ENCODE peak calls at places on chromosomes 6 and 20, in seven cellular contexts. One of them, this sample, is unnamed.

GRCh38 chr6:142845624-142846458 is 99.1 kb downstream of the HIVEP2 start:
- DNase-seq in IMR-90: peak; percentile 70
- DNase-seq in adrenal gland: peak; percentile 92
- DNase-seq in H1: no peak
- DNase-seq in fibroblast of the aortic adventitia: peak; percentile 83
- DNase-seq in body of pancreas: peak; percentile 82
- DNase-seq in left ventricle myocardium inferior: peak; percentile 92
- DNase-seq in this sample: no peak

GRCh38 chr20:63363981-63364536 is 2.9 kb upstream of the CHRNA4 start:
- DNase-seq in left ventricle myocardium inferior: no peak
- DNase-seq in fibroblast of the aortic adventitia: no peak
- DNase-seq in H1: no peak
- DNase-seq in adrenal gland: no peak
- DNase-seq in IMR-90: no peak
- DNase-seq in body of pancreas: no peak
- DNase-seq in this sample: no peak

GRCh38 chr6:16762547-16763477 is 1.6 kb upstream of the ATXN1 start:
- DNase-seq in left ventricle myocardium inferior: no peak
- DNase-seq in fibroblast of the aortic adventitia: peak; percentile 87
- DNase-seq in H1: no peak
- DNase-seq in IMR-90: peak; percentile 97
- DNase-seq in adrenal gland: peak; percentile 57
- DNase-seq in body of pancreas: peak; percentile 67
- DNase-seq in this sample: no peak

GRCh38 chr6:148701393-148701774 is 45.4 kb upstream of the UST start:
- DNase-seq in left ventricle myocardium inferior: no peak
- DNase-seq in IMR-90: no peak
- DNase-seq in fibroblast of the aortic adventitia: no peak
- DNase-seq in adrenal gland: no peak
- DNase-seq in body of pancreas: no peak
- DNase-seq in H1: no peak
- DNase-seq in this sample: no peak

GRCh38 chr6:163711615-163712568 is 297.4 kb downstream of the QKI start:
- DNase-seq in body of pancreas: peak; percentile 60
- DNase-seq in left ventricle myocardium inferior: peak; percentile 89
- DNase-seq in IMR-90: no peak
- DNase-seq in adrenal gland: peak; percentile 53
- DNase-seq in fibroblast of the aortic adventitia: peak; percentile 25
- DNase-seq in H1: no peak
- DNase-seq in this sample: no peak

GRCh38 chr6:104623052-104623690 is 236.5 kb downstream of the HACE1 start:
- DNase-seq in adrenal gland: no peak
- DNase-seq in fibroblast of the aortic adventitia: no peak
- DNase-seq in body of pancreas: no peak
- DNase-seq in H1: no peak
- DNase-seq in IMR-90: no peak
- DNase-seq in left ventricle myocardium inferior: no peak
- DNase-seq in this sample: no peak

GRCh38 chr6:169968541-169969270 is 217.3 kb downstream of the ERMARD start:
- DNase-seq in fibroblast of the aortic adventitia: no peak
- DNase-seq in adrenal gland: peak; percentile 17
- DNase-seq in IMR-90: no peak
- DNase-seq in H1: no peak
- DNase-seq in body of pancreas: no peak
- DNase-seq in left ventricle myocardium inferior: no peak
- DNase-seq in this sample: no peak

GRCh38 chr20:21513181-21513663 is 642 bp downstream of the NKX2-2 start:
- DNase-seq in adrenal gland: no peak
- DNase-seq in H1: no peak
- DNase-seq in fibroblast of the aortic adventitia: no peak
- DNase-seq in left ventricle myocardium inferior: no peak
- DNase-seq in body of pancreas: no peak
- DNase-seq in IMR-90: no peak
- DNase-seq in this sample: no peak

GRCh38 chr20:33685328-33686007 is 717 bp downstream of the E2F1 start:
- DNase-seq in adrenal gland: no peak
- DNase-seq in body of pancreas: no peak
- DNase-seq in left ventricle myocardium inferior: no peak
- DNase-seq in fibroblast of the aortic adventitia: no peak
- DNase-seq in H1: no peak
- DNase-seq in IMR-90: no peak
- DNase-seq in this sample: no peak

GRCh38 chr6:132481189-132481588 is 31.7 kb downstream of the STX7 start:
- DNase-seq in IMR-90: no peak
- DNase-seq in fibroblast of the aortic adventitia: no peak
- DNase-seq in adrenal gland: no peak
- DNase-seq in H1: no peak
- DNase-seq in body of pancreas: no peak
- DNase-seq in left ventricle myocardium inferior: no peak
- DNase-seq in this sample: no peak

GRCh38 chr6:110435052-110435602 is 19.8 kb upstream of the DDO start:
- DNase-seq in fibroblast of the aortic adventitia: no peak
- DNase-seq in left ventricle myocardium inferior: no peak
- DNase-seq in IMR-90: no peak
- DNase-seq in adrenal gland: no peak
- DNase-seq in H1: no peak
- DNase-seq in body of pancreas: no peak
- DNase-seq in this sample: no peak

DNA sequence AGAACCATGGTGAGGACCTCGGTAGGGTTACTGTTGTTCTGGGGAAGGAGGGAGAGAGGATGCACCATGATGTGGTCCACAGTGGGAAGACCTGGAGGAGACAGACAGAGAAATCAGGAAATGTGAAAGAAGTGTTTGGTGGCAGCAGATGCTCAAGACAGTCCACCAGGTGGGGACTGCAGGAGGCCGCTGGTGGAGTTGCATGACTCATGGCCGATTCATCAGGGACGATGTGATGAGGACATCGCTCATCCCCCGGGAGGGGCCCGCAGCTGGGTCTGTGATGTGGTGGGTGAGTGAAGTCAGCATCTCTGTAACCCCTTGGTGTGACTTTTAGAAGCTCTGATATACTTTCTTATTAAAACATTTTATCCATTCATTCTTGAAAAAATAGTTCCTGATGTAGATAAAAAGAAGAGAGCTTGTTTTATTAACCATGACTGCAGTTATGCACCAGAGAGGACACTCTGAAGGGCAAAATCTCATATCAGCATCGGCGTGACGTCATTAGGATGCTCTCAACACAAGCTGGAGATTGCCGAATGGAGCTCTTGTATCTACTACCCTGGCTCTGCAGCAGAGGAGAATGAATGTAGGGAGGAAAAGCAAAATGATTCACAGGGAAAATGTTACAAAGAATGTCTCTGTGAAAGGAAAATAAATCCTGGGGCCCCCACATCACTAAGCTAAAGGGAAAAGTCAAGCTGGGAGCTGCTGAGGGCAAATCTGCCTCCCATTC is 71.2 kb downstream of the RAMACL start:
- DNase-seq in IMR-90: peak; percentile 93
- DNase-seq in H1: no peak
- DNase-seq in left ventricle myocardium inferior: no peak
- DNase-seq in body of pancreas: no peak
- DNase-seq in adrenal gland: peak; percentile 30
- DNase-seq in fibroblast of the aortic adventitia: peak; percentile 69
- DNase-seq in this sample: no peak
- TF ChIP-seq CTCF in IMR-90: peak; percentile 67
- TF ChIP-seq CTCF in H1: no peak
- TF ChIP-seq CTCF in left ventricle myocardium inferior: peak; percentile 29
- TF ChIP-seq CTCF in body of pancreas: no peak
- TF ChIP-seq CTCF in adrenal gland: peak; percentile 7
- TF ChIP-seq CTCF in fibroblast of the aortic adventitia: peak; percentile 52
- TF ChIP-seq CTCF in this sample: no peak

DNA sequence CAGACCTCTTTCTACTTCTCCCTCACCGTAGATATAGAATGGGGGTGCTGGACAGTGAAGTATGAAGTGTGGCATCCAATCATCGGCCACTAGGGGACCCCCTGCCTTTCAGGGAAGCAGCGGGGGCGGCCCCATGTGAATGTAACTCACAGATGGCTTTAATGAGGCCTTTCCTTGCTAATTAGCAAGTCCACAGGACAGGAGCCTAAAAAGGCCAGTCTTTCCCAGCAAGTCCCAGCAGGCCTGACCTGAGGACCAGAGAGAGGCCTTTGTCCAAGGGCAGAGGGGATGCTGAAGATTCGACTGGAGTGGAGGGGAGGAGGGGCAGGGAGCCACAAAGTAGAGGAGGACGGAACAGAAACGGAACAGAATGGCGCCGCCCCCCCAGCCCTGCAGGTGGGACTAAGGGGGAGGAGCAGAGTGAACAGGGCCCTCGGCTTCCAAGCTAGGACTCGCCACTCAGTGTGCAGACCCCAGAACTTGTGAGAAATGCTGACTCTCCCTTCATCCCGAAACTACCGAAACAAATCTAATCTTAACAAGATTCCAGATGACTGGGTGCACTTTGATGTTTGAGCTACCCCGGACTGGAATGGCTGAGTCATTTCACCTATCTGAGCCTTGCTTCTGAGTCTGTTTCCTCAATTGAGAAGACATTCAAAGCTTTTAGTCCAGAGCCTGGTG is 5.8 kb downstream of the C6orf132 start:
- DNase-seq in fibroblast of the aortic adventitia: peak; percentile 76
- DNase-seq in adrenal gland: peak; percentile 27
- DNase-seq in IMR-90: peak; percentile 85
- DNase-seq in left ventricle myocardium inferior: no peak
- DNase-seq in H1: peak; percentile 86
- DNase-seq in body of pancreas: peak; percentile 24
- DNase-seq in this sample: no peak
- TF ChIP-seq CTCF in fibroblast of the aortic adventitia: peak; percentile 20
- TF ChIP-seq CTCF in adrenal gland: no peak
- TF ChIP-seq CTCF in IMR-90: peak; percentile 33
- TF ChIP-seq CTCF in left ventricle myocardium inferior: no peak
- TF ChIP-seq CTCF in H1: no peak
- TF ChIP-seq CTCF in body of pancreas: no peak
- TF ChIP-seq CTCF in this sample: no peak

DNA sequence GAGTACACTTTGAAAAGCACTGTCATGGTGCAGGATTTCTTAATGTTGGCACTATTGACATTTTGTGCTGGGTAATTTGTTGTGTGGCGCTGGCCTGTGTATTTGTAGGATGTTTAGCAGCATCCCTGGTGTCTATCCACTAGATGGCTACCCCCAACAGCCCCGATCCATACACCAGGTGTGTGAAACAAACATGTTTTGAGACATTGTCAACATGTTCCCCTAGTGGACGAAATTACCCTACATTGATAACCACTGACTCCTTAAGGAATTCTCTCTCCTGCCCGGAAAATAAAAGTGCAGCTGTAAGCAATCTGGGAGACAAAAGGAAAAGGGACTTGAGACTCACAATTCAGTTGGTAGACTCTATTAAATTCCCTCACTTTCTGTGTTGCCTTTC is 52.6 kb upstream of the TMEM200A start:
- DNase-seq in adrenal gland: no peak
- DNase-seq in H1: no peak
- DNase-seq in fibroblast of the aortic adventitia: no peak
- DNase-seq in left ventricle myocardium inferior: no peak
- DNase-seq in body of pancreas: no peak
- DNase-seq in IMR-90: no peak
- DNase-seq in this sample: no peak
- TF ChIP-seq CTCF in adrenal gland: no peak
- TF ChIP-seq CTCF in H1: no peak
- TF ChIP-seq CTCF in fibroblast of the aortic adventitia: no peak
- TF ChIP-seq CTCF in left ventricle myocardium inferior: no peak
- TF ChIP-seq CTCF in body of pancreas: no peak
- TF ChIP-seq CTCF in IMR-90: no peak
- TF ChIP-seq CTCF in this sample: no peak

DNA sequence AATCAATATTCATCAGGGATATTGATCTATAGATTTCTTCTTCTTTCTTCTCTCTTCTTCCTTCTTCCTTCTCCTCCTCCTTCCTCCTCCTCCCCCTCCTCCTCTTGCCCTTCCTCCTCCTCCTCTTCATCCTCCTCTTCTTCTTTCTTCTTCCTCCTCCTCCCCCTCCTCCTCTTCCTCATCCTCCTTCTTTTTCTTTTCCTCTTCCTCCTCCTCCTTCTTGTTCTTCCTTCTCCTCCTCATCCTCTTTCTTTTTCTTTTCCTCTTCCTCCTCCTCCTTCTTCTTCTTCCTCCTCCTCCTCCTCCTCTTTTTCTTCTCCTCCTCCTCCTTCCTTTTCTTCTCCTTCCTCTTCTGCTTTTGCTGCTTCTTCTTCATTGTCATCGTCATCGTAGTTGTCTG is 52.4 kb upstream of the SERINC1 start:
- DNase-seq in fibroblast of the aortic adventitia: no peak
- DNase-seq in H1: no peak
- DNase-seq in adrenal gland: no peak
- DNase-seq in body of pancreas: no peak
- DNase-seq in IMR-90: no peak
- DNase-seq in left ventricle myocardium inferior: no peak
- DNase-seq in this sample: no peak
- TF ChIP-seq CTCF in fibroblast of the aortic adventitia: no peak
- TF ChIP-seq CTCF in H1: no peak
- TF ChIP-seq CTCF in adrenal gland: no peak
- TF ChIP-seq CTCF in body of pancreas: no peak
- TF ChIP-seq CTCF in IMR-90: no peak
- TF ChIP-seq CTCF in left ventricle myocardium inferior: no peak
- TF ChIP-seq CTCF in this sample: no peak